ENCODE peak calls at places on chromosomes 6 and 20, in five cellular contexts. M is activated T-cell treated with anti-CD3 and anti-CD28 coated beads, Interleukin-2, amount 50 U/mL, for 1 hour; G is central memory CD4-positive, alpha-beta T cell; B is transverse colon; P is effector memory CD4-positive, alpha-beta T cell. K is an unnamed sample.

GRCh38 chr6:121886223-121886830 is 450.9 kb downstream of the GJA1 start:
- DNase-seq in M (no peak), G (no peak), B (no peak), P (no peak), K (no peak)

GRCh38 chr6:45653117-45653883 is 275.6 kb upstream of the SUPT3H start:
- DNase-seq in M (no peak), G (no peak), B (no peak), P (no peak), K (no peak)

GRCh38 chr20:3010985-3011723 is 32.3 kb upstream of the GNRH2 start:
- DNase-seq in M (no peak), G (no peak), B (no peak), P (no peak), K (no peak)

GRCh38 chr20:49750611-49751396 is 37.1 kb upstream of the B4GALT5 start:
- DNase-seq in M (no peak), G (no peak), B (peak), P (no peak), K (no peak)

GRCh38 chr20:20450461-20451027 is 82.6 kb downstream of the INSM1 start:
- DNase-seq in M (no peak), G (no peak), B (no peak), P (no peak), K (peak)

GRCh38 chr6:42742116-42742894 is 3.6 kb downstream of the TBCC start:
- DNase-seq in M (no peak), G (no peak), B (no peak), P (no peak), K (peak)

GRCh38 chr20:59737073-59737691 is 132.8 kb downstream of the PHACTR3 start:
- DNase-seq in M (no peak), G (no peak), B (no peak), P (no peak), K (no peak)

GRCh38 chr6:2179950-2180349 is 65.5 kb downstream of the GMDS start:
- DNase-seq in M (no peak), G (no peak), B (no peak), P (no peak), K (no peak)

GRCh38 chr6:100479180-100480035 is 14.7 kb upstream of the SIM1 start:
- DNase-seq in M (no peak), G (no peak), B (no peak), P (no peak), K (no peak)

GRCh38 chr6:90217621-90218496 is 78.8 kb downstream of the BACH2 start:
- DNase-seq in M (peak), G (no peak), B (no peak), P (no peak), K (no peak)

GRCh38 chr6:143745160-143746133 is 67.7 kb downstream of the PHACTR2 start:
- DNase-seq in M (no peak), G (no peak), B (peak), P (no peak), K (peak)

GRCh38 chr20:36260316-36260715 is 24.0 kb downstream of the AAR2 start:
- DNase-seq in M (no peak), G (no peak), B (no peak), P (no peak), K (no peak)

GRCh38 chr6:79538481-79538971 is 1.3 kb upstream of the LCA5 start:
- DNase-seq in M (no peak), G (no peak), B (no peak), P (no peak), K (peak)

GRCh38 chr20:58822748-58823730 is 27.7 kb downstream of the GNAS-AS1 start:
- DNase-seq in M (no peak), G (no peak), B (no peak), P (no peak), K (no peak)

GRCh38 chr6:36885461-36886401 is at the start of gene C6orf89:
- DNase-seq in M (peak), G (peak), B (peak), P (peak), K (peak)

GRCh38 chr6:148628251-148628650 is 118.6 kb upstream of the UST start:
- DNase-seq in M (no peak), G (no peak), B (no peak), P (no peak), K (no peak)

GRCh38 chr6:109961666-109962065 is 16.4 kb upstream of the GPR6 start:
- DNase-seq in M (no peak), G (no peak), B (no peak), P (no peak), K (no peak)

GRCh38 chr20:38863024-38863851 is 57.7 kb downstream of the PPP1R16B start:
- DNase-seq in M (peak), G (peak), B (peak), P (peak), K (no peak)